ENCODE peak calls at places on chromosome 14, in seven cellular contexts. One of them, this sample, is unnamed.

GRCh38 chr14:70448633-70449032 is 3.3 kb upstream of the ADAM21 start:
- DNase-seq in upper lobe of right lung: no peak
- DNase-seq in WERI-Rb-1: no peak
- DNase-seq in brain microvascular endothelial cell: peak
- DNase-seq in heart right ventricle: no peak
- DNase-seq in BJ: no peak
- DNase-seq in colonic mucosa: no peak
- DNase-seq in this sample: peak

GRCh38 chr14:97706814-97707213 is 909.6 kb downstream of the VRK1 start:
- DNase-seq in upper lobe of right lung: no peak
- DNase-seq in WERI-Rb-1: no peak
- DNase-seq in brain microvascular endothelial cell: no peak
- DNase-seq in heart right ventricle: no peak
- DNase-seq in BJ: no peak
- DNase-seq in colonic mucosa: no peak
- DNase-seq in this sample: no peak

GRCh38 chr14:103022669-103023044 is 34.7 kb downstream of the CDC42BPB start:
- DNase-seq in upper lobe of right lung: no peak
- DNase-seq in WERI-Rb-1: no peak
- DNase-seq in brain microvascular endothelial cell: no peak
- DNase-seq in heart right ventricle: no peak
- DNase-seq in BJ: no peak
- DNase-seq in colonic mucosa: no peak
- DNase-seq in this sample: no peak

GRCh38 chr14:91143862-91144261 is 30.0 kb downstream of the DGLUCY start:
- DNase-seq in upper lobe of right lung: peak
- DNase-seq in WERI-Rb-1: no peak
- DNase-seq in brain microvascular endothelial cell: no peak
- DNase-seq in heart right ventricle: peak
- DNase-seq in BJ: no peak
- DNase-seq in colonic mucosa: no peak
- DNase-seq in this sample: no peak

GRCh38 chr14:100422556-100423420 is 99.6 kb downstream of the SLC25A47 start:
- DNase-seq in upper lobe of right lung: no peak
- DNase-seq in WERI-Rb-1: no peak
- DNase-seq in brain microvascular endothelial cell: peak
- DNase-seq in heart right ventricle: no peak
- DNase-seq in BJ: no peak
- DNase-seq in colonic mucosa: no peak
- DNase-seq in this sample: no peak

GRCh38 chr14:93112891-93113677 is 2.6 kb downstream of the ITPK1 start:
- DNase-seq in upper lobe of right lung: peak
- DNase-seq in WERI-Rb-1: peak
- DNase-seq in brain microvascular endothelial cell: peak
- DNase-seq in heart right ventricle: peak
- DNase-seq in BJ: peak
- DNase-seq in colonic mucosa: peak
- DNase-seq in this sample: peak

GRCh38 chr14:75009176-75009575 is 6.5 kb downstream of the EIF2B2 start:
- DNase-seq in upper lobe of right lung: no peak
- DNase-seq in WERI-Rb-1: no peak
- DNase-seq in brain microvascular endothelial cell: no peak
- DNase-seq in heart right ventricle: no peak
- DNase-seq in BJ: no peak
- DNase-seq in colonic mucosa: no peak
- DNase-seq in this sample: no peak

GRCh38 chr14:60648169-60648933 is 926 bp downstream of the SIX1 start:
- DNase-seq in upper lobe of right lung: no peak
- DNase-seq in WERI-Rb-1: peak
- DNase-seq in brain microvascular endothelial cell: no peak
- DNase-seq in heart right ventricle: no peak
- DNase-seq in BJ: no peak
- DNase-seq in colonic mucosa: no peak
- DNase-seq in this sample: no peak

GRCh38 chr14:62796431-62796830 is 248.8 kb downstream of the KCNH5 start:
- DNase-seq in upper lobe of right lung: no peak
- DNase-seq in WERI-Rb-1: no peak
- DNase-seq in brain microvascular endothelial cell: no peak
- DNase-seq in heart right ventricle: no peak
- DNase-seq in BJ: no peak
- DNase-seq in colonic mucosa: no peak
- DNase-seq in this sample: no peak

DNA sequence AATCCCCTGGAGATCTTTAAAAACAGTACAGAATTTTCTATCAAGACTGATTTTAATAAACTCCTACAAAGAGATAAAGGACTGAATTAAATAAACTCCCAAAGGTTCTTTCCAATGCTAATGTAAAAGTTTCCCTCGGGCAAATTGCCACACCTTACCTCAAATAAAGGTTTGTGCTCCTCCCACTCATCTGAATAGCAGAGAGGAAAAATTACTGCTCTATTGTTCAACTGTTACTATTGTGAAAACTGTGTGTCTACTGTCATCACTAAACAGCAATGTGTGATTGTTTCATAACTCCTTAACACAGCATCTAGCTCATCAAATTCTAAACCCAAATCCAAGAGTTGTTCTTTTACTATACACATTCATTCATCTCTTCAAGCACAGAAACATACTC is 3.2 kb downstream of the SPTLC2 start:
- DNase-seq in upper lobe of right lung: no peak
- DNase-seq in WERI-Rb-1: no peak
- DNase-seq in brain microvascular endothelial cell: no peak
- DNase-seq in heart right ventricle: no peak
- DNase-seq in BJ: no peak
- DNase-seq in colonic mucosa: no peak
- DNase-seq in this sample: no peak
- H3K4me3 ChIP-seq in upper lobe of right lung: no peak
- H3K4me3 ChIP-seq in WERI-Rb-1: no peak
- H3K4me3 ChIP-seq in brain microvascular endothelial cell: no peak
- H3K4me3 ChIP-seq in heart right ventricle: no peak
- H3K4me3 ChIP-seq in BJ: no peak
- H3K4me3 ChIP-seq in colonic mucosa: no peak
- H3K4me3 ChIP-seq in this sample: no peak

GRCh38 chr14:23181946-23182345 is 1.5 kb downstream of the SLC7A8 start:
- DNase-seq in upper lobe of right lung: no peak
- DNase-seq in WERI-Rb-1: no peak
- DNase-seq in brain microvascular endothelial cell: no peak
- DNase-seq in heart right ventricle: no peak
- DNase-seq in BJ: no peak
- DNase-seq in colonic mucosa: no peak
- DNase-seq in this sample: no peak

GRCh38 chr14:23183076-23183475 is 384 bp downstream of the SLC7A8 start:
- DNase-seq in upper lobe of right lung: no peak
- DNase-seq in WERI-Rb-1: no peak
- DNase-seq in brain microvascular endothelial cell: no peak
- DNase-seq in heart right ventricle: no peak
- DNase-seq in BJ: no peak
- DNase-seq in colonic mucosa: no peak
- DNase-seq in this sample: no peak

GRCh38 chr14:23182372-23183014 is 967 bp downstream of the SLC7A8 start:
- DNase-seq in upper lobe of right lung: peak
- DNase-seq in WERI-Rb-1: peak
- DNase-seq in brain microvascular endothelial cell: no peak
- DNase-seq in heart right ventricle: no peak
- DNase-seq in BJ: no peak
- DNase-seq in colonic mucosa: peak
- DNase-seq in this sample: no peak

GRCh38 chr14:23183479-23183878 is at the start of gene SLC7A8:
- DNase-seq in upper lobe of right lung: peak
- DNase-seq in WERI-Rb-1: peak
- DNase-seq in brain microvascular endothelial cell: no peak
- DNase-seq in heart right ventricle: peak
- DNase-seq in BJ: no peak
- DNase-seq in colonic mucosa: peak
- DNase-seq in this sample: no peak

GRCh38 chr14:23181453-23181852 is 2.0 kb downstream of the SLC7A8 start:
- DNase-seq in upper lobe of right lung: no peak
- DNase-seq in WERI-Rb-1: no peak
- DNase-seq in brain microvascular endothelial cell: no peak
- DNase-seq in heart right ventricle: no peak
- DNase-seq in BJ: no peak
- DNase-seq in colonic mucosa: no peak
- DNase-seq in this sample: no peak
- H3K4me3 ChIP-seq in upper lobe of right lung: peak
- H3K4me3 ChIP-seq in WERI-Rb-1: no peak
- H3K4me3 ChIP-seq in brain microvascular endothelial cell: no peak
- H3K4me3 ChIP-seq in heart right ventricle: peak
- H3K4me3 ChIP-seq in BJ: no peak
- H3K4me3 ChIP-seq in colonic mucosa: peak
- H3K4me3 ChIP-seq in this sample: no peak

DNA sequence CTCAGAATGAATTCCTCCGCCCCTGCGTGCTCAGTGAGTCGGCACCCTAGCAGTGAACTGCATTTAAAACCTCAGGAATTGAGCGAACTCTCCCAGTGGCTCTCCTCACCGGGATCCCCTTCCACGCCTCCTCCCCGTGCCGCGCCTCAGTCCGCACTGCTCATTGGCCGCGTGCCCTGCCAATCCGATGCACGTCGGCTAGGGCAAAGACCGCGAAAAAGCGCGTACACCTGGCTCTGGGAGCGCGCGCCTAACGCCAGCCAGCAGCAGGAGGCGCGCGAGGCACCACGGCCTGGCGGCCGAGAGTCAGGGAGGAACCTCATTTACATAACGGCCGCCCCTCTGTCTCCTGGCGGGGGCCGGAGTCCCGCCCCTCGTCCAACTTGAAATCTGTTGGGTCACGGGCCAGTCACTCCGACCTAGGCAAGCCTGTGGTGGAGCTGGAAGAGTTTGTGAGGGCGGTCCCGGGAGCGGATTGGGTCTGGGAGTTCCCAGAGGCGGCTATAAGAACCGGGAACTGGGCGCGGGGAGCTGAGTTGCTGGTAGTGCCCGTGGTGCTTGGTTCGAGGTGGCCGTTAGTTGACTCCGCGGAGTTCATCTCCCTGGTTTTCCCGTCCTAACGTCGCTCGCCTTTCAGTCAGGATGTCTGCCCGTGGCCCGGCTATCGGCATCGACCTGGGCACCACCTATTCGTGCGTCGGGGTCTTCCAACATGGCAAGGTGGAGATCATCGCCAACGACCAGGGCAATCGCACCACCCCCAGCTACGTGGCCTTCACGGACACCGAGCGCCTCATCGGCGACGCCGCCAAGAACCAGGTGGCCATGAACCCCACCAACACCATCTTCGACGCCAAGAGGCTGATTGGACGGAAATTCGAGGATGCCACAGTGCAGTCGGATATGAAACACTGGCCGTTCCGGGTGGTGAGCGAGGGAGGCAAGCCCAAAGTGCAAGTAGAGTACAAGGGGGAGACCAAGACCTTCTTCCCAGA is at the start of gene HSPA2:
- DNase-seq in upper lobe of right lung: peak
- DNase-seq in WERI-Rb-1: no peak
- DNase-seq in brain microvascular endothelial cell: peak
- DNase-seq in heart right ventricle: peak
- DNase-seq in BJ: peak
- DNase-seq in colonic mucosa: peak
- DNase-seq in this sample: peak
- H3K4me3 ChIP-seq in upper lobe of right lung: peak
- H3K4me3 ChIP-seq in WERI-Rb-1: no peak
- H3K4me3 ChIP-seq in brain microvascular endothelial cell: peak
- H3K4me3 ChIP-seq in heart right ventricle: peak
- H3K4me3 ChIP-seq in BJ: peak
- H3K4me3 ChIP-seq in colonic mucosa: peak
- H3K4me3 ChIP-seq in this sample: peak

DNA sequence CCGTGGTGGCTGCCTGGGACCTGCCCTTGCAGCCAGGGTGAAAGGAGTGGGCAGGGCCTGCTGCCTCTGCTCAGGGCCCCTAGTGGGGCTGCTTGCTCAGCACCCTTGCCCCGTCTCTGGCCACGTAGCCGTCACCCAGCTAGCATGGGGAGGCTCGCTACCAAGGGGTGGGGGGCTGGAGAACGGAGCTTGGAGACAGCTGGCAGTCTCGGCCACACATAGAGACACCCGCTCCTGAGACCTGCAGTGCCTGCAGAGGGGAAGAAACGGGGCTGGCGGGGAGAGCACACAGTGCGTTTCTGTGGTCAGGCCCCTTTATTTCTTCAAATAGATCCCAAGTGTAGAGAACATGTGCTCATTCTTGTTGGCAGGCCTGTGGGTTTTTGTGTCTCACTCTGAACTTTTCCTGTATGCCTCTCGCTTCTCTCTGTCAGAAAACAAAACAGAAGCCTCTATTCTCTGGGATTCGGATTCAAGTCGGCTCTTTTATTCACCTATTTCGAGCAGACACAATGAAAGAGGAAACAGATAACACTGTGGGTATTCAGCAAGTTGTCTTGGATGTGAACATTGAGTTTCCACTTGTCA is 26.4 kb downstream of the PACS2 start:
- DNase-seq in upper lobe of right lung: no peak
- DNase-seq in WERI-Rb-1: no peak
- DNase-seq in brain microvascular endothelial cell: no peak
- DNase-seq in heart right ventricle: no peak
- DNase-seq in BJ: no peak
- DNase-seq in colonic mucosa: no peak
- DNase-seq in this sample: no peak
- H3K4me3 ChIP-seq in upper lobe of right lung: no peak
- H3K4me3 ChIP-seq in WERI-Rb-1: no peak
- H3K4me3 ChIP-seq in brain microvascular endothelial cell: no peak
- H3K4me3 ChIP-seq in heart right ventricle: no peak
- H3K4me3 ChIP-seq in BJ: no peak
- H3K4me3 ChIP-seq in colonic mucosa: no peak
- H3K4me3 ChIP-seq in this sample: no peak